ENCODE peak calls at places on chromosomes 4 and X, in four cellular contexts. C is iris pigment epithelial cell, T is tibial nerve, K is omental fat pad. L is an unnamed sample.

GRCh38 chr4:158782539-158783360 is 13.9 kb downstream of the FNIP2 start:
- DNase-seq in T (no peak), K (no peak), C (no peak), L (no peak)

GRCh38 chr4:150805183-150806025 is 209.7 kb downstream of the LRBA start:
- DNase-seq in K (no peak), C (no peak), T (no peak), L (no peak)

GRCh38 chr4:88219099-88219498 is 60.7 kb upstream of the ABCG2 start:
- DNase-seq in T (no peak), K (no peak), C (peak; percentile 56), L (no peak)

GRCh38 chr4:77156533-77156911 is 485 bp upstream of the CCNG2 start:
- DNase-seq in K (peak; percentile 97), T (peak; percentile 93), C (peak; percentile 100), L (peak; percentile 99)

GRCh38 chr4:185902654-185903053 is 90.7 kb upstream of the SORBS2 start:
- DNase-seq in C (no peak), T (no peak), K (no peak), L (no peak)

GRCh38 chr4:83328486-83328885 is 6.2 kb downstream of the HPSE start:
- DNase-seq in T (no peak), K (no peak), C (no peak), L (peak; percentile 68)

GRCh38 chr4:179595671-179596410 is 2153.6 kb upstream of the AGA start:
- DNase-seq in K (no peak), C (peak; percentile 40), T (no peak), L (no peak)

GRCh38 chr4:24917076-24917856 is 4.4 kb upstream of the CCDC149 start:
- DNase-seq in T (no peak), K (no peak), C (no peak), L (peak; percentile 64)

GRCh38 chr4:153232768-153233167 is 28.5 kb downstream of the TRIM2 start:
- DNase-seq in T (no peak), C (no peak), K (no peak), L (peak; percentile 83)

GRCh38 chr4:55079451-55080173 is 45.8 kb downstream of the KDR start:
- DNase-seq in T (no peak), K (no peak), C (no peak), L (no peak)

GRCh38 chr4:173529505-173530325 is at the start of gene HAND2:
- DNase-seq in T (no peak), K (no peak), C (peak; percentile 60), L (peak; percentile 73)

GRCh38 chrX:131402124-131402811 is 113.2 kb upstream of the IGSF1 start:
- DNase-seq in K (no peak), C (no peak), T (no peak), L (no peak)

GRCh38 chr4:47933798-47934197 is 19.4 kb upstream of the NFXL1 start:
- DNase-seq in C (peak; percentile 56), T (no peak), K (no peak), L (no peak)

GRCh38 chr4:3270141-3270611 is 21.2 kb downstream of the MSANTD1 start:
- DNase-seq in K (peak; percentile 20), T (no peak), C (no peak), L (no peak)

GRCh38 chr4:26719954-26720552 is 136.2 kb downstream of the TBC1D19 start:
- DNase-seq in K (no peak), C (peak; percentile 44), T (no peak), L (no peak)

GRCh38 chr4:48315728-48316630 is 25.4 kb upstream of the SLAIN2 start:
- DNase-seq in K (no peak), T (no peak), C (peak; percentile 75), L (peak; percentile 36)

GRCh38 chr4:4409416-4410115 is 22.7 kb downstream of the NSG1 start:
- DNase-seq in C (no peak), K (no peak), T (no peak), L (no peak)

GRCh38 chr4:72077346-72077745 is 45.5 kb downstream of the NPFFR2 start:
- DNase-seq in C (no peak), K (no peak), T (no peak), L (no peak)

GRCh38 chrX:81957900-81958545 is 756.1 kb downstream of the SH3BGRL start:
- DNase-seq in K (no peak), T (no peak), C (peak; percentile 9), L (no peak)

GRCh38 chrX:30653415-30654131 is at the start of gene GK:
- DNase-seq in T (no peak), C (no peak), K (no peak), L (peak; percentile 28)

GRCh38 chr4:103008875-103009729 is 10.4 kb downstream of the SLC9B1 start:
- DNase-seq in T (no peak), K (no peak), C (peak; percentile 75), L (no peak)

GRCh38 chr4:140721088-140721421 is 35.1 kb downstream of the TBC1D9 start:
- DNase-seq in T (no peak), K (no peak), C (no peak), L (no peak)

GRCh38 chr4:169045862-169046584 is 36.0 kb upstream of the CBR4 start:
- DNase-seq in T (no peak), C (no peak), K (no peak), L (peak; percentile 52)

GRCh38 chr4:10107111-10108091 is 9.2 kb downstream of the WDR1 start:
- DNase-seq in T (no peak), K (no peak), C (no peak), L (no peak)

GRCh38 chr4:147492761-147493160 is 11.9 kb downstream of the EDNRA start:
- DNase-seq in C (peak; percentile 94), K (no peak), T (no peak), L (no peak)

GRCh38 chrX:136806891-136807410 is 26.2 kb upstream of the ARHGEF6 start:
- DNase-seq in C (no peak), K (no peak), T (no peak), L (no peak)

L was measured in H9.